ENCODE peak calls at places on chromosomes 11 and 22, in eight cellular contexts. P is HFF-Myc; H is thyroid gland; E is psoas muscle; X is IMR-90; U is tibial nerve; I is right lobe of liver; A is CD8-positive, alpha-beta T cell. W is an unnamed sample.

GRCh38 chr22:39475902-39476301 is 19.1 kb downstream of the MGAT3 start:
- DNase-seq in P (no peak), H (no peak), E (no peak), X (no peak), U (no peak), I (no peak), A (no peak), W (no peak)

GRCh38 chr11:2383823-2384722 is 7.0 kb downstream of the CD81 start:
- DNase-seq in P (no peak), H (no peak), E (peak; percentile 32), X (no peak), U (no peak), I (peak; percentile 39), A (no peak), W (peak; percentile 71)

GRCh38 chr11:2215561-2216399 is 44.2 kb upstream of the TH start:
- DNase-seq in P (no peak), H (no peak), E (no peak), X (no peak), U (no peak), I (peak; percentile 14), A (peak; percentile 47), W (no peak)

GRCh38 chr11:82080160-82080559 is 653.5 kb downstream of the FAM181B start:
- DNase-seq in P (no peak), H (no peak), E (no peak), X (peak; percentile 0), U (no peak), I (no peak), A (no peak), W (no peak)

GRCh38 chr11:68053117-68053516 is 14.3 kb downstream of the TCIRG1 start:
- DNase-seq in P (no peak), H (no peak), E (no peak), X (no peak), U (no peak), I (no peak), A (no peak), W (no peak)

GRCh38 chr22:30396871-30397655 is at the start of gene SEC14L2:
- DNase-seq in P (no peak), H (peak; percentile 86), E (peak; percentile 77), X (peak; percentile 26), U (peak; percentile 59), I (peak; percentile 87), A (peak; percentile 71), W (no peak)

GRCh38 chr11:35088226-35088625 is 50.7 kb upstream of the CD44 start:
- DNase-seq in P (no peak), H (no peak), E (no peak), X (no peak), U (no peak), I (no peak), A (no peak), W (no peak)

GRCh38 chr22:23179381-23180294 is 671 bp upstream of the BCR start:
- DNase-seq in P (no peak), H (peak; percentile 55), E (peak; percentile 37), X (no peak), U (peak; percentile 36), I (peak; percentile 64), A (no peak), W (peak; percentile 28)

GRCh38 chr22:29689201-29689871 is 30.5 kb upstream of the CABP7 start:
- DNase-seq in P (no peak), H (no peak), E (no peak), X (no peak), U (no peak), I (no peak), A (no peak), W (no peak)

GRCh38 chr22:31604137-31604705 is 57.8 kb downstream of the PISD start:
- DNase-seq in P (no peak), H (peak; percentile 85), E (no peak), X (no peak), U (no peak), I (no peak), A (no peak), W (no peak)

GRCh38 chr11:24389575-24389974 is 107.3 kb upstream of the LUZP2 start:
- DNase-seq in P (no peak), H (no peak), E (no peak), X (no peak), U (no peak), I (no peak), A (no peak), W (no peak)

GRCh38 chr22:31631381-31631780 is 30.6 kb downstream of the PISD start:
- DNase-seq in P (no peak), H (no peak), E (no peak), X (no peak), U (no peak), I (no peak), A (no peak), W (no peak)

GRCh38 chr22:49188591-49188990 is 639.1 kb downstream of the BRD1 start:
- DNase-seq in P (no peak), H (no peak), E (no peak), X (no peak), U (no peak), I (no peak), A (no peak), W (no peak)

GRCh38 chr11:134008593-134008992 is 51.8 kb upstream of the IGSF9B start:
- DNase-seq in P (no peak), H (no peak), E (no peak), X (no peak), U (no peak), I (no peak), A (no peak), W (no peak)

GRCh38 chr22:44894321-44894720 is 115.5 kb downstream of the PHF21B start:
- DNase-seq in P (no peak), H (no peak), E (no peak), X (no peak), U (no peak), I (no peak), A (no peak), W (no peak)

GRCh38 chr11:123775274-123775673 is 21.0 kb upstream of the OR6X1 start:
- DNase-seq in P (no peak), H (no peak), E (no peak), X (no peak), U (no peak), I (no peak), A (no peak), W (no peak)

GRCh38 chr22:46923394-46923793 is 160.9 kb downstream of the TBC1D22A start:
- DNase-seq in P (no peak), H (no peak), E (no peak), X (no peak), U (no peak), I (no peak), A (peak; percentile 35), W (no peak)

GRCh38 chr11:128697645-128698174 is 3.8 kb downstream of the FLI1 start:
- DNase-seq in P (no peak), H (no peak), E (no peak), X (no peak), U (no peak), I (no peak), A (no peak), W (no peak)

GRCh38 chr22:27494821-27495220 is 306.7 kb downstream of the MN1 start:
- DNase-seq in P (no peak), H (no peak), E (no peak), X (no peak), U (no peak), I (no peak), A (no peak), W (no peak)

GRCh38 chr11:125954123-125954944 is 8.5 kb downstream of the VSIG10L2 start:
- DNase-seq in P (no peak), H (no peak), E (no peak), X (no peak), U (no peak), I (no peak), A (no peak), W (no peak)

GRCh38 chr11:12921580-12922157 is 87.4 kb upstream of the RASSF10 start:
- DNase-seq in P (no peak), H (no peak), E (no peak), X (no peak), U (no peak), I (no peak), A (no peak), W (no peak)

GRCh38 chr11:76141901-76142300 is 64.4 kb downstream of the WNT11 start:
- DNase-seq in P (no peak), H (no peak), E (no peak), X (peak; percentile 5), U (no peak), I (no peak), A (no peak), W (no peak)

GRCh38 chr11:33266418-33267215 is 9.4 kb downstream of the HIPK3 start:
- DNase-seq in P (no peak), H (no peak), E (peak; percentile 44), X (peak; percentile 58), U (peak; percentile 48), I (no peak), A (no peak), W (no peak)

GRCh38 chr11:44258190-44258489 is 51.8 kb downstream of the ALX4 start:
- DNase-seq in P (no peak), H (no peak), E (no peak), X (peak; percentile 31), U (no peak), I (no peak), A (no peak), W (no peak)
- TF ChIP-seq CTCF in P (no peak), H (no peak), E (no peak), X (peak; percentile 1), U (no peak), I (no peak), A (no peak), W (no peak)

GRCh38 chr11:112977620-112978212 is 16.5 kb downstream of the NCAM1 start:
- DNase-seq in P (no peak), H (no peak), E (peak; percentile 25), X (peak; percentile 13), U (no peak), I (no peak), A (no peak), W (no peak)
- H3K4me3 ChIP-seq in P (no peak overlapping the region), H (no peak overlapping the region), E (no peak overlapping the region), X (no peak overlapping the region), U (no peak overlapping the region), I (no peak overlapping the region), A (no peak overlapping the region), W (no peak overlapping the region)

DNA sequence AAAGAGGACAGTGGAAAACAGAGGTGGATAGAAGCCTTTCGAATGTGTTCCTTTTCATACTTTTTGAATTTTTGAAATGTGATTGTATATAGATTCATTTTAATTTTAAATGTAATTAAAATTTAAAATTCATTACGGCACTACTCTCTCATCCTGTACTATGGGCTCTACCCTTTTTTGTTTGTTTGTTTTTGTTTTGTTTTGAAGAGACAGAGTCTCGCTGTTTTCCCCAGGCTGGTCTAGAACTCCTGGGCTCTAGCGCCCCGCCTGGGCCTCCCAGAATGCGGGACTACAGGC is 11.9 kb upstream of the HDHD5 start:
- DNase-seq in P (no peak), H (no peak), E (no peak), X (no peak), U (no peak), I (peak; percentile 85), A (no peak), W (no peak)
- TF ChIP-seq CTCF in P (no peak), H (no peak), E (no peak), X (peak; percentile 20), U (no peak), I (no peak), A (no peak), W (no peak)

DNA sequence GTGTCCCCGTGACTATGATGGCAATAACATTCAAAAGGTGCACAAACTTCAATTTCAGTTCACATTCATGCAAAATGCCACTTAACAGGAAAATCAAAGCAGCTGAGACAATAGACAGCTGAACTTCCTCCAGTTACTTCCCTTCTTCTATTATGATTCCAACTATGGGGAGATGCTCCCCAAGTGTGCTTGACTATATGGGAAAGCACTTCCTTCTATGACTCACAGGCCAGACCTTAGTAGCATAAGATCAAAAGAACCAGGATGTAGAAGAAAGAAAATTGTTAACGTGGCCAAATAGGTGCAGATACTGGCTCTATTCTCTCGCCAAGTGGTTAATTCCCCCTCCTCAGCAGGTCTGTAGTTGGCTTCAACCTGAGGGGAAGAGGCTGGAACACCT is 7.8 kb upstream of the FAT3 start:
- DNase-seq in P (no peak), H (no peak), E (no peak), X (no peak), U (no peak), I (no peak), A (no peak), W (no peak)
- H3K4me3 ChIP-seq in P (no peak overlapping the region), H (no peak overlapping the region), E (no peak overlapping the region), X (no peak overlapping the region), U (no peak overlapping the region), I (no peak overlapping the region), A (no peak overlapping the region), W (no peak overlapping the region)